ENCODE peak calls at places on chromosomes 5 and 9, in eight cellular contexts. K is NCI-H1092, V is RCC 7860, P is cerebellum, D is myocyte, I is mesendoderm, W is prostate gland, U is Kasumi-1. T is an unnamed sample.

GRCh38 chr9:117681827-117682226 is 22.4 kb upstream of the TLR4 start:
- DNase-seq in K (no peak), I (no peak), P (no peak), D (no peak), V (no peak), W (no peak), U (no peak), T (no peak)

GRCh38 chr5:8226148-8226547 is 357.2 kb downstream of the MTRR start:
- DNase-seq in W (no peak), I (no peak), P (no peak), K (no peak), D (no peak), U (no peak), V (no peak), T (no peak)

GRCh38 chr9:32969270-32969669 is 32.2 kb downstream of the APTX start:
- DNase-seq in V (no peak), U (no peak), P (no peak), I (no peak), W (no peak), K (no peak), D (peak; percentile 48), T (no peak)

GRCh38 chr9:100281676-100282387 is 70.9 kb downstream of the TEX10 start:
- DNase-seq in D (peak; percentile 86), U (no peak), W (no peak), I (peak; percentile 27), V (no peak), K (no peak), P (no peak), T (peak; percentile 71)

GRCh38 chr9:108683245-108683644 is 172.5 kb downstream of the ACTL7B start:
- DNase-seq in V (no peak), D (no peak), K (no peak), U (no peak), W (no peak), I (no peak), P (no peak), T (no peak)

GRCh38 chr5:154756203-154756870 is 1.2 kb downstream of the LARP1 start:
- DNase-seq in W (peak; percentile 35), V (no peak), K (no peak), D (peak; percentile 40), U (no peak), I (peak; percentile 59), P (no peak), T (peak; percentile 66)

GRCh38 chr5:9059920-9060691 is 485.8 kb downstream of the SEMA5A start:
- DNase-seq in K (no peak), W (peak; percentile 23), V (peak; percentile 98), P (no peak), D (peak; percentile 72), U (no peak), I (peak; percentile 70), T (peak; percentile 6)

GRCh38 chr5:10637944-10638343 is 74.1 kb downstream of the ANKRD33B start:
- DNase-seq in K (no peak), I (no peak), W (no peak), U (no peak), D (no peak), P (no peak), V (no peak), T (no peak)

GRCh38 chr9:137076636-137077009 is 694 bp upstream of the UAP1L1 start:
- DNase-seq in W (no peak), D (no peak), I (no peak), K (no peak), U (no peak), P (no peak), V (no peak), T (no peak)

GRCh38 chr5:124557761-124558160 is 188.7 kb downstream of the ZNF608 start:
- DNase-seq in W (no peak), D (no peak), U (no peak), V (no peak), I (no peak), P (no peak), K (no peak), T (no peak)

GRCh38 chr5:52786937-52787599 is 648 bp upstream of the ITGA1 start:
- DNase-seq in D (peak; percentile 10), V (no peak), U (peak; percentile 17), I (peak; percentile 72), K (no peak), W (peak; percentile 48), P (no peak), T (peak; percentile 23)

GRCh38 chr5:908172-908571 is 15.5 kb downstream of the TRIP13 start:
- DNase-seq in K (no peak), U (no peak), V (no peak), W (no peak), D (no peak), I (no peak), P (no peak), T (no peak)

GRCh38 chr5:174176511-174176910 is 131.0 kb downstream of the NSG2 start:
- DNase-seq in W (no peak), U (no peak), I (no peak), P (peak; percentile 26), K (no peak), D (no peak), V (no peak), T (no peak)

GRCh38 chr9:107141967-107142366 is 141.1 kb upstream of the RAD23B start:
- DNase-seq in V (peak; percentile 8), I (peak; percentile 61), W (no peak), K (no peak), P (no peak), D (no peak), U (peak; percentile 34), T (no peak)

GRCh38 chr5:10321882-10322281 is 14.2 kb upstream of the CMBL start:
- DNase-seq in W (no peak), U (no peak), P (no peak), I (no peak), D (no peak), K (no peak), V (no peak), T (no peak)

GRCh38 chr5:126016256-126016655 is 407.0 kb upstream of the GRAMD2B start:
- DNase-seq in W (no peak), V (no peak), P (peak; percentile 60), D (no peak), I (no peak), K (peak; percentile 60), U (no peak), T (no peak)

GRCh38 chr9:98654247-98654646 is 54.5 kb downstream of the GABBR2 start:
- DNase-seq in U (no peak), W (no peak), I (no peak), P (peak; percentile 34), D (no peak), K (peak; percentile 81), V (no peak), T (no peak)

GRCh38 chr9:133993635-133994253 is 1.6 kb upstream of the VAV2 start:
- DNase-seq in W (no peak), I (no peak), P (no peak), V (no peak), D (no peak), K (no peak), U (no peak), T (no peak)

GRCh38 chr9:109319631-109320233 is 1.1 kb downstream of the EPB41L4B start:
- DNase-seq in W (no peak), P (no peak), K (no peak), U (no peak), I (peak; percentile 23), V (peak; percentile 18), D (no peak), T (peak; percentile 14)

GRCh38 chr5:66840527-66841013 is 244.4 kb downstream of the MAST4 start:
- DNase-seq in D (peak; percentile 7), U (peak; percentile 41), K (no peak), P (no peak), I (no peak), W (no peak), V (no peak), T (no peak)

GRCh38 chr5:119949426-119949999 is 320.2 kb downstream of the FAM170A start:
- DNase-seq in D (no peak), K (no peak), U (no peak), P (no peak), W (no peak), I (peak; percentile 78), V (no peak), T (peak; percentile 26)

GRCh38 chr5:96081276-96081858 is 119.7 kb upstream of the ELL2 start:
- DNase-seq in W (no peak), V (no peak), P (no peak), I (no peak), K (no peak), U (no peak), D (no peak), T (no peak)

GRCh38 chr9:105216440-105217178 is 27.8 kb upstream of the SLC44A1 start:
- DNase-seq in V (no peak), W (no peak), U (no peak), D (peak; percentile 70), K (no peak), I (no peak), P (peak; percentile 63), T (no peak)

GRCh38 chr5:172722309-172722815 is 48.6 kb downstream of the DUSP1 start:
- DNase-seq in P (no peak), W (no peak), U (no peak), K (no peak), V (no peak), D (no peak), I (peak; percentile 88), T (no peak)

GRCh38 chr9:92525306-92525705 is 10.5 kb downstream of the ECM2 start:
- DNase-seq in K (no peak), P (no peak), D (no peak), V (no peak), I (no peak), W (no peak), U (no peak), T (no peak)

GRCh38 chr9:19595003-19595402 is 186.2 kb downstream of the ACER2 start:
- DNase-seq in V (no peak), U (no peak), D (no peak), K (no peak), P (no peak), W (no peak), I (no peak), T (no peak)

GRCh38 chr5:6383376-6383775 is 5.0 kb upstream of the MED10 start:
- DNase-seq in W (no peak), P (no peak), V (no peak), I (no peak), K (no peak), D (peak; percentile 21), U (no peak), T (no peak)